ENCODE peak calls at places on chromosomes 3 and 15, in seven cellular contexts. One of them, this sample, is unnamed.

GRCh38 chr15:91151781-91152563 is 51.9 kb downstream of the SV2B start:
- DNase-seq in HTR-8/SVneo: no peak
- DNase-seq in GM18507: no peak
- DNase-seq in MV-4-11: no peak
- DNase-seq in NCI-H524: no peak
- DNase-seq in CD4-positive, alpha-beta T cell: no peak
- DNase-seq in activated CD4-positive, alpha-beta T cell treated with anti-CD3 and anti-CD28 coated beads, Interleukin-2, amount 50 U/mL, for 1 hour: no peak
- DNase-seq in this sample: no peak

GRCh38 chr3:151556591-151556990 is 95.7 kb upstream of the IGSF10 start:
- DNase-seq in NCI-H524: no peak
- DNase-seq in activated CD4-positive, alpha-beta T cell treated with anti-CD3 and anti-CD28 coated beads, Interleukin-2, amount 50 U/mL, for 1 hour: no peak
- DNase-seq in CD4-positive, alpha-beta T cell: no peak
- DNase-seq in GM18507: no peak
- DNase-seq in MV-4-11: peak
- DNase-seq in HTR-8/SVneo: no peak
- DNase-seq in this sample: no peak

GRCh38 chr15:101436526-101436925 is 53.0 kb downstream of the PCSK6 start:
- DNase-seq in CD4-positive, alpha-beta T cell: no peak
- DNase-seq in GM18507: no peak
- DNase-seq in NCI-H524: no peak
- DNase-seq in HTR-8/SVneo: no peak
- DNase-seq in activated CD4-positive, alpha-beta T cell treated with anti-CD3 and anti-CD28 coated beads, Interleukin-2, amount 50 U/mL, for 1 hour: no peak
- DNase-seq in MV-4-11: no peak
- DNase-seq in this sample: no peak

GRCh38 chr3:29317659-29318173 is 36.8 kb downstream of the RBMS3 start:
- DNase-seq in CD4-positive, alpha-beta T cell: no peak
- DNase-seq in activated CD4-positive, alpha-beta T cell treated with anti-CD3 and anti-CD28 coated beads, Interleukin-2, amount 50 U/mL, for 1 hour: no peak
- DNase-seq in HTR-8/SVneo: no peak
- DNase-seq in NCI-H524: peak
- DNase-seq in MV-4-11: no peak
- DNase-seq in GM18507: no peak
- DNase-seq in this sample: no peak

GRCh38 chr3:66366747-66367146 is 134.1 kb downstream of the LRIG1 start:
- DNase-seq in MV-4-11: no peak
- DNase-seq in NCI-H524: no peak
- DNase-seq in HTR-8/SVneo: no peak
- DNase-seq in CD4-positive, alpha-beta T cell: no peak
- DNase-seq in activated CD4-positive, alpha-beta T cell treated with anti-CD3 and anti-CD28 coated beads, Interleukin-2, amount 50 U/mL, for 1 hour: no peak
- DNase-seq in GM18507: no peak
- DNase-seq in this sample: no peak

GRCh38 chr3:17974206-17974841 is 231.9 kb upstream of the TBC1D5 start:
- DNase-seq in HTR-8/SVneo: no peak
- DNase-seq in activated CD4-positive, alpha-beta T cell treated with anti-CD3 and anti-CD28 coated beads, Interleukin-2, amount 50 U/mL, for 1 hour: no peak
- DNase-seq in CD4-positive, alpha-beta T cell: no peak
- DNase-seq in MV-4-11: peak
- DNase-seq in GM18507: no peak
- DNase-seq in NCI-H524: peak
- DNase-seq in this sample: no peak

GRCh38 chr3:160449660-160450598 is at the start of gene TRIM59:
- DNase-seq in HTR-8/SVneo: peak
- DNase-seq in GM18507: peak
- DNase-seq in CD4-positive, alpha-beta T cell: peak
- DNase-seq in activated CD4-positive, alpha-beta T cell treated with anti-CD3 and anti-CD28 coated beads, Interleukin-2, amount 50 U/mL, for 1 hour: peak
- DNase-seq in NCI-H524: peak
- DNase-seq in MV-4-11: peak
- DNase-seq in this sample: peak

GRCh38 chr15:62486041-62486440 is 321.0 kb upstream of the C2CD4B start:
- DNase-seq in activated CD4-positive, alpha-beta T cell treated with anti-CD3 and anti-CD28 coated beads, Interleukin-2, amount 50 U/mL, for 1 hour: no peak
- DNase-seq in MV-4-11: no peak
- DNase-seq in HTR-8/SVneo: no peak
- DNase-seq in GM18507: no peak
- DNase-seq in CD4-positive, alpha-beta T cell: no peak
- DNase-seq in NCI-H524: no peak
- DNase-seq in this sample: no peak

GRCh38 chr15:100384108-100384410 is 42.3 kb upstream of the ADAMTS17 start:
- DNase-seq in MV-4-11: no peak
- DNase-seq in GM18507: no peak
- DNase-seq in CD4-positive, alpha-beta T cell: no peak
- DNase-seq in activated CD4-positive, alpha-beta T cell treated with anti-CD3 and anti-CD28 coated beads, Interleukin-2, amount 50 U/mL, for 1 hour: no peak
- DNase-seq in HTR-8/SVneo: no peak
- DNase-seq in NCI-H524: no peak
- DNase-seq in this sample: no peak

GRCh38 chr15:84778194-84778593 is 29.8 kb downstream of the ZNF592 start:
- DNase-seq in MV-4-11: no peak
- DNase-seq in NCI-H524: no peak
- DNase-seq in CD4-positive, alpha-beta T cell: no peak
- DNase-seq in activated CD4-positive, alpha-beta T cell treated with anti-CD3 and anti-CD28 coated beads, Interleukin-2, amount 50 U/mL, for 1 hour: no peak
- DNase-seq in HTR-8/SVneo: no peak
- DNase-seq in GM18507: no peak
- DNase-seq in this sample: no peak

GRCh38 chr3:151584603-151585002 is 123.7 kb upstream of the IGSF10 start:
- DNase-seq in MV-4-11: peak
- DNase-seq in activated CD4-positive, alpha-beta T cell treated with anti-CD3 and anti-CD28 coated beads, Interleukin-2, amount 50 U/mL, for 1 hour: no peak
- DNase-seq in NCI-H524: peak
- DNase-seq in HTR-8/SVneo: no peak
- DNase-seq in GM18507: no peak
- DNase-seq in CD4-positive, alpha-beta T cell: no peak
- DNase-seq in this sample: no peak

GRCh38 chr3:140953028-140953960 is 11.7 kb downstream of the SLC25A36 start:
- DNase-seq in NCI-H524: no peak
- DNase-seq in CD4-positive, alpha-beta T cell: no peak
- DNase-seq in GM18507: no peak
- DNase-seq in activated CD4-positive, alpha-beta T cell treated with anti-CD3 and anti-CD28 coated beads, Interleukin-2, amount 50 U/mL, for 1 hour: no peak
- DNase-seq in HTR-8/SVneo: peak
- DNase-seq in MV-4-11: peak
- DNase-seq in this sample: no peak

GRCh38 chr3:63051920-63052319 is 176.7 kb upstream of the CADPS start:
- DNase-seq in NCI-H524: no peak
- DNase-seq in GM18507: no peak
- DNase-seq in HTR-8/SVneo: no peak
- DNase-seq in CD4-positive, alpha-beta T cell: no peak
- DNase-seq in MV-4-11: no peak
- DNase-seq in activated CD4-positive, alpha-beta T cell treated with anti-CD3 and anti-CD28 coated beads, Interleukin-2, amount 50 U/mL, for 1 hour: no peak
- DNase-seq in this sample: no peak

GRCh38 chr15:66165856-66166255 is 87.7 kb downstream of the MEGF11 start:
- DNase-seq in GM18507: no peak
- DNase-seq in MV-4-11: no peak
- DNase-seq in NCI-H524: peak
- DNase-seq in CD4-positive, alpha-beta T cell: no peak
- DNase-seq in HTR-8/SVneo: no peak
- DNase-seq in activated CD4-positive, alpha-beta T cell treated with anti-CD3 and anti-CD28 coated beads, Interleukin-2, amount 50 U/mL, for 1 hour: no peak
- DNase-seq in this sample: no peak

GRCh38 chr3:150359381-150359780 is 48.7 kb upstream of the TSC22D2 start:
- DNase-seq in MV-4-11: no peak
- DNase-seq in NCI-H524: no peak
- DNase-seq in activated CD4-positive, alpha-beta T cell treated with anti-CD3 and anti-CD28 coated beads, Interleukin-2, amount 50 U/mL, for 1 hour: no peak
- DNase-seq in GM18507: no peak
- DNase-seq in HTR-8/SVneo: no peak
- DNase-seq in CD4-positive, alpha-beta T cell: no peak
- DNase-seq in this sample: no peak

GRCh38 chr15:81483496-81483895 is 109.5 kb upstream of the TMC3 start:
- DNase-seq in activated CD4-positive, alpha-beta T cell treated with anti-CD3 and anti-CD28 coated beads, Interleukin-2, amount 50 U/mL, for 1 hour: no peak
- DNase-seq in CD4-positive, alpha-beta T cell: no peak
- DNase-seq in HTR-8/SVneo: no peak
- DNase-seq in GM18507: no peak
- DNase-seq in NCI-H524: no peak
- DNase-seq in MV-4-11: no peak
- DNase-seq in this sample: no peak

GRCh38 chr3:121757087-121757811 is 7.7 kb upstream of the GOLGB1 start:
- DNase-seq in CD4-positive, alpha-beta T cell: no peak
- DNase-seq in NCI-H524: peak
- DNase-seq in HTR-8/SVneo: no peak
- DNase-seq in MV-4-11: no peak
- DNase-seq in GM18507: no peak
- DNase-seq in activated CD4-positive, alpha-beta T cell treated with anti-CD3 and anti-CD28 coated beads, Interleukin-2, amount 50 U/mL, for 1 hour: no peak
- DNase-seq in this sample: no peak

GRCh38 chr3:145015243-145015642 is 1043.6 kb downstream of the DIPK2A start:
- DNase-seq in MV-4-11: peak
- DNase-seq in CD4-positive, alpha-beta T cell: no peak
- DNase-seq in GM18507: no peak
- DNase-seq in activated CD4-positive, alpha-beta T cell treated with anti-CD3 and anti-CD28 coated beads, Interleukin-2, amount 50 U/mL, for 1 hour: no peak
- DNase-seq in HTR-8/SVneo: no peak
- DNase-seq in NCI-H524: no peak
- DNase-seq in this sample: peak

GRCh38 chr3:136595862-136596697 is 156.1 kb downstream of the STAG1 start:
- DNase-seq in HTR-8/SVneo: no peak
- DNase-seq in activated CD4-positive, alpha-beta T cell treated with anti-CD3 and anti-CD28 coated beads, Interleukin-2, amount 50 U/mL, for 1 hour: no peak
- DNase-seq in MV-4-11: no peak
- DNase-seq in CD4-positive, alpha-beta T cell: no peak
- DNase-seq in NCI-H524: no peak
- DNase-seq in GM18507: no peak
- DNase-seq in this sample: no peak

GRCh38 chr15:96416934-96417759 is 86.6 kb downstream of the NR2F2 start:
- DNase-seq in activated CD4-positive, alpha-beta T cell treated with anti-CD3 and anti-CD28 coated beads, Interleukin-2, amount 50 U/mL, for 1 hour: no peak
- DNase-seq in HTR-8/SVneo: no peak
- DNase-seq in MV-4-11: no peak
- DNase-seq in CD4-positive, alpha-beta T cell: no peak
- DNase-seq in NCI-H524: peak
- DNase-seq in GM18507: no peak
- DNase-seq in this sample: no peak

GRCh38 chr3:149816986-149817385 is 4.0 kb downstream of the RNF13 start:
- DNase-seq in CD4-positive, alpha-beta T cell: no peak
- DNase-seq in HTR-8/SVneo: no peak
- DNase-seq in NCI-H524: no peak
- DNase-seq in GM18507: no peak
- DNase-seq in activated CD4-positive, alpha-beta T cell treated with anti-CD3 and anti-CD28 coated beads, Interleukin-2, amount 50 U/mL, for 1 hour: no peak
- DNase-seq in MV-4-11: peak
- DNase-seq in this sample: no peak

GRCh38 chr3:127289646-127290575 is 2.1 kb upstream of the PRR20G start:
- DNase-seq in CD4-positive, alpha-beta T cell: no peak
- DNase-seq in activated CD4-positive, alpha-beta T cell treated with anti-CD3 and anti-CD28 coated beads, Interleukin-2, amount 50 U/mL, for 1 hour: no peak
- DNase-seq in NCI-H524: peak
- DNase-seq in GM18507: no peak
- DNase-seq in HTR-8/SVneo: no peak
- DNase-seq in MV-4-11: no peak
- DNase-seq in this sample: no peak

GRCh38 chr15:55289573-55290360 is at the start of gene RAB27A:
- DNase-seq in activated CD4-positive, alpha-beta T cell treated with anti-CD3 and anti-CD28 coated beads, Interleukin-2, amount 50 U/mL, for 1 hour: peak
- DNase-seq in NCI-H524: peak
- DNase-seq in MV-4-11: peak
- DNase-seq in HTR-8/SVneo: peak
- DNase-seq in GM18507: peak
- DNase-seq in CD4-positive, alpha-beta T cell: peak
- DNase-seq in this sample: no peak

GRCh38 chr3:133821767-133822638 is 16.4 kb downstream of the SRPRB start:
- DNase-seq in MV-4-11: no peak
- DNase-seq in CD4-positive, alpha-beta T cell: no peak
- DNase-seq in GM18507: no peak
- DNase-seq in activated CD4-positive, alpha-beta T cell treated with anti-CD3 and anti-CD28 coated beads, Interleukin-2, amount 50 U/mL, for 1 hour: no peak
- DNase-seq in NCI-H524: peak
- DNase-seq in HTR-8/SVneo: no peak
- DNase-seq in this sample: no peak

This sample was measured in BJ.